ENCODE peak calls at places on chromosomes 11 and 22, in seven cellular contexts. K, P, B, Q, V, X and D are unnamed samples.

GRCh38 chr11:46977038-46977818 is 40.7 kb downstream of the CSTPP1 start:
- DNase-seq in X (no peak), Q (no peak), P (peak; percentile 17), V (no peak), B (no peak), K (no peak), D (no peak)

GRCh38 chr11:24298126-24298525 is 198.7 kb upstream of the LUZP2 start:
- DNase-seq in P (no peak), X (no peak), V (no peak), B (no peak), K (peak; percentile 8), Q (no peak), D (no peak)

GRCh38 chr11:73059915-73060314 is 82.2 kb downstream of the FCHSD2 start:
- DNase-seq in K (no peak), P (no peak), B (no peak), V (no peak), Q (no peak), X (no peak), D (no peak)

GRCh38 chr11:67439321-67440228 is 2.1 kb upstream of the PTPRCAP start:
- DNase-seq in K (no peak), Q (peak; percentile 25), V (peak; percentile 55), B (no peak), P (no peak), X (peak; percentile 84), D (no peak)

GRCh38 chr11:14183973-14184372 is 175.0 kb downstream of the RRAS2 start:
- DNase-seq in X (no peak), K (no peak), B (no peak), V (no peak), Q (no peak), P (no peak), D (no peak)

GRCh38 chr11:128902515-128903066 is 11.4 kb downstream of the KCNJ5 start:
- DNase-seq in B (no peak), V (no peak), K (peak; percentile 20), X (no peak), Q (peak; percentile 65), P (peak; percentile 84), D (no peak)

GRCh38 chr11:33622806-33623205 is 77.8 kb downstream of the C11orf91 start:
- DNase-seq in B (no peak), X (no peak), K (no peak), P (no peak), V (no peak), Q (no peak), D (no peak)

GRCh38 chr11:111977141-111978027 is 40.2 kb downstream of the DIXDC1 start:
- DNase-seq in X (peak; percentile 93), B (no peak), V (peak; percentile 83), K (peak; percentile 28), Q (peak; percentile 31), P (peak; percentile 57), D (no peak)

GRCh38 chr22:26822300-26822699 is 164.9 kb downstream of the MIAT start:
- DNase-seq in B (no peak), V (no peak), K (no peak), X (no peak), Q (no peak), P (no peak), D (no peak)

GRCh38 chr11:73359341-73359740 is 16.9 kb upstream of the RELT start:
- DNase-seq in B (no peak), Q (peak; percentile 74), X (peak; percentile 92), V (peak; percentile 19), K (no peak), P (no peak), D (no peak)

GRCh38 chr22:30224161-30224857 is 22.2 kb downstream of the LIF start:
- DNase-seq in K (no peak), P (peak; percentile 72), Q (no peak), B (no peak), X (no peak), V (no peak), D (no peak)

GRCh38 chr22:47328550-47329243 is 566.2 kb downstream of the TBC1D22A start:
- DNase-seq in V (no peak), Q (peak; percentile 70), P (peak; percentile 96), B (no peak), X (no peak), K (peak; percentile 96), D (no peak)

GRCh38 chr11:86740628-86741488 is 59.5 kb upstream of the PRSS23 start:
- DNase-seq in K (peak; percentile 98), P (peak; percentile 98), B (no peak), V (peak; percentile 66), X (peak; percentile 86), Q (peak; percentile 99), D (no peak)

GRCh38 chr11:34464591-34465036 is 25.9 kb downstream of the CAT start:
- DNase-seq in X (no peak), B (no peak), V (no peak), P (peak; percentile 7), Q (no peak), K (no peak), D (no peak)

GRCh38 chr11:10413268-10413667 is 41.8 kb upstream of the AMPD3 start:
- DNase-seq in V (no peak), X (no peak), Q (peak; percentile 48), P (no peak), B (peak; percentile 24), K (no peak), D (peak; percentile 25)

GRCh38 chr11:110261195-110262140 is 34.9 kb downstream of the RDX start:
- DNase-seq in V (no peak), P (peak; percentile 38), B (no peak), X (no peak), Q (peak; percentile 27), K (peak; percentile 23), D (no peak)
- TF ChIP-seq CTCF in V (no peak), P (no peak), B (no peak), X (no peak), Q (no peak), K (no peak), D (no peak)

GRCh38 chr11:75152090-75152489 is 1.2 kb downstream of the SLCO2B1 start:
- DNase-seq in B (no peak), Q (no peak), P (no peak), V (no peak), X (no peak), K (no peak), D (no peak)
- H3K4me3 ChIP-seq in B (no peak overlapping the region), Q (no peak overlapping the region), P (no peak overlapping the region), V (no peak overlapping the region), X (peak overlapping the region; percentile 41), K (no peak overlapping the region), D (no peak overlapping the region)

GRCh38 chr11:115215694-115216615 is 288.3 kb downstream of the CADM1 start:
- DNase-seq in Q (peak; percentile 7), V (no peak), P (no peak), K (no peak), X (no peak), B (no peak), D (no peak)
- TF ChIP-seq CTCF in Q (peak; percentile 34), V (peak; percentile 9), P (peak; percentile 44), K (no peak), X (no peak), B (peak; percentile 43), D (peak; percentile 49)

DNA sequence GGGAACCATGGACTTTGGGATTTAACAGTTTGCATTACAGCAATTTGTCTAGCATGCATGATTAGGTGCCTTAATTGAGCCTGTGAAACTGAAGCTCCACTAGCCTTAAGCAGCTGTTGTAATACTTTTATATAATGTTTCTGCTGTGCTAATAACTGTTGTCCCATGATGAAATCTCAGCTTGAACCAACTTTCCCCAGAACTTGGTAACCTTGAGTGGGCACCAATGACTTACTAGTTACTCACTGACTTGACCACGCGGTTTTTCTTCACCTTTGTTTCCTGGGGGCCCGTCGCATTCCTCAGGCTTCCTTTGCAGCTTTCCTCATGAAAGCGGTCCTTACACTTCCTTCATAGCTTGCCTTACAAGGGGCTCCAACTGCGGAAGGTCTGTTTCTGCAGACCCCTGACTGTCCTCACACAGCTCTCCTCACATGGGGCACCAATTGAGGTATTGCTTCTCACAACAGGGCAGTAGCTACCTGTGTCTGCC is 11.2 kb upstream of the GLYATL1 start:
- DNase-seq in P (peak; percentile 23), B (no peak), K (no peak), Q (no peak), V (no peak), X (no peak), D (no peak)
- H3K4me3 ChIP-seq in P (peak overlapping the region; percentile 12), B (no peak overlapping the region), K (no peak overlapping the region), Q (no peak overlapping the region), V (no peak overlapping the region), X (no peak overlapping the region), D (no peak overlapping the region)